ENCODE peak calls at places on chromosomes 1 and 21, in five cellular contexts. One of them, this sample, is unnamed.
A peak's percentile ranks its signal among the peaks of the same experiment; 100 is the strongest.

GRCh38 chr1:161986328-161986727 is 37.3 kb downstream of the OLFML2B start:
- DNase-seq in HCT116: no peak
- DNase-seq in IMR-90: no peak
- DNase-seq in body of pancreas: no peak
- DNase-seq in heart left ventricle: peak; percentile 49
- DNase-seq in this sample: no peak

GRCh38 chr1:10514490-10515235 is 39.9 kb downstream of the PEX14 start:
- DNase-seq in HCT116: peak; percentile 29
- DNase-seq in IMR-90: peak; percentile 61
- DNase-seq in body of pancreas: no peak
- DNase-seq in heart left ventricle: no peak
- DNase-seq in this sample: no peak

GRCh38 chr1:92762355-92762754 is 22.6 kb downstream of the EVI5 start:
- DNase-seq in HCT116: no peak
- DNase-seq in IMR-90: no peak
- DNase-seq in body of pancreas: no peak
- DNase-seq in heart left ventricle: no peak
- DNase-seq in this sample: no peak

GRCh38 chr21:37118187-37118826 is 45.3 kb downstream of the TTC3 start:
- DNase-seq in HCT116: no peak
- DNase-seq in IMR-90: no peak
- DNase-seq in body of pancreas: no peak
- DNase-seq in heart left ventricle: no peak
- DNase-seq in this sample: no peak

GRCh38 chr1:243849089-243850012 is 692 bp downstream of the AKT3 start:
- DNase-seq in HCT116: no peak
- DNase-seq in IMR-90: peak; percentile 71
- DNase-seq in body of pancreas: peak; percentile 32
- DNase-seq in heart left ventricle: peak; percentile 61
- DNase-seq in this sample: peak; percentile 81

GRCh38 chr1:233459968-233460367 is 132.4 kb downstream of the MAP3K21 start:
- DNase-seq in HCT116: no peak
- DNase-seq in IMR-90: no peak
- DNase-seq in body of pancreas: no peak
- DNase-seq in heart left ventricle: no peak
- DNase-seq in this sample: no peak

GRCh38 chr1:94955767-94956632 is 29.1 kb upstream of the CNN3 start:
- DNase-seq in HCT116: no peak
- DNase-seq in IMR-90: peak; percentile 28
- DNase-seq in body of pancreas: no peak
- DNase-seq in heart left ventricle: peak; percentile 70
- DNase-seq in this sample: peak; percentile 49

GRCh38 chr21:35565204-35565611 is 495.1 kb downstream of the SETD4 start:
- DNase-seq in HCT116: no peak
- DNase-seq in IMR-90: peak; percentile 95
- DNase-seq in body of pancreas: peak; percentile 23
- DNase-seq in heart left ventricle: peak; percentile 50
- DNase-seq in this sample: peak; percentile 24

GRCh38 chr1:3429320-3429719 is 25.1 kb upstream of the ARHGEF16 start:
- DNase-seq in HCT116: no peak
- DNase-seq in IMR-90: no peak
- DNase-seq in body of pancreas: no peak
- DNase-seq in heart left ventricle: no peak
- DNase-seq in this sample: no peak

GRCh38 chr1:5985250-5985649 is 7.0 kb downstream of the NPHP4 start:
- DNase-seq in HCT116: no peak
- DNase-seq in IMR-90: no peak
- DNase-seq in body of pancreas: no peak
- DNase-seq in heart left ventricle: peak; percentile 4
- DNase-seq in this sample: no peak

GRCh38 chr1:192580351-192580962 is 4.9 kb downstream of the RGS1 start:
- DNase-seq in HCT116: peak; percentile 42
- DNase-seq in IMR-90: peak; percentile 68
- DNase-seq in body of pancreas: peak; percentile 37
- DNase-seq in heart left ventricle: no peak
- DNase-seq in this sample: no peak

GRCh38 chr21:45292399-45293213 is 4.9 kb upstream of the POFUT2 start:
- DNase-seq in HCT116: peak; percentile 45
- DNase-seq in IMR-90: peak; percentile 86
- DNase-seq in body of pancreas: peak; percentile 88
- DNase-seq in heart left ventricle: peak; percentile 91
- DNase-seq in this sample: peak; percentile 88

GRCh38 chr1:92441316-92442311 is 45.1 kb downstream of the GFI1 start:
- DNase-seq in HCT116: no peak
- DNase-seq in IMR-90: no peak
- DNase-seq in body of pancreas: peak; percentile 80
- DNase-seq in heart left ventricle: no peak
- DNase-seq in this sample: peak; percentile 83

GRCh38 chr1:6651889-6652288 is 27.2 kb downstream of the THAP3 start:
- DNase-seq in HCT116: no peak
- DNase-seq in IMR-90: no peak
- DNase-seq in body of pancreas: no peak
- DNase-seq in heart left ventricle: no peak
- DNase-seq in this sample: no peak

GRCh38 chr1:16986596-16987361 is 6.4 kb upstream of the MFAP2 start:
- DNase-seq in HCT116: no peak
- DNase-seq in IMR-90: no peak
- DNase-seq in body of pancreas: no peak
- DNase-seq in heart left ventricle: no peak
- DNase-seq in this sample: no peak

GRCh38 chr1:232707142-232707541 is 77.2 kb upstream of the SIPA1L2 start:
- DNase-seq in HCT116: no peak
- DNase-seq in IMR-90: no peak
- DNase-seq in body of pancreas: peak; percentile 67
- DNase-seq in heart left ventricle: no peak
- DNase-seq in this sample: no peak

GRCh38 chr1:27070390-27071048 is 57.9 kb upstream of the TENT5B start:
- DNase-seq in HCT116: no peak
- DNase-seq in IMR-90: no peak
- DNase-seq in body of pancreas: peak; percentile 82
- DNase-seq in heart left ventricle: no peak
- DNase-seq in this sample: peak; percentile 28

GRCh38 chr1:45870500-45870899 is 67.1 kb downstream of the MAST2 start:
- DNase-seq in HCT116: no peak
- DNase-seq in IMR-90: no peak
- DNase-seq in body of pancreas: no peak
- DNase-seq in heart left ventricle: no peak
- DNase-seq in this sample: no peak

GRCh38 chr1:153921803-153922075 is 1.0 kb downstream of the GATAD2B start:
- DNase-seq in HCT116: no peak
- DNase-seq in IMR-90: no peak
- DNase-seq in body of pancreas: no peak
- DNase-seq in heart left ventricle: no peak
- DNase-seq in this sample: peak; percentile 33

GRCh38 chr1:182990413-182991144 is 32.6 kb upstream of the LAMC1 start:
- DNase-seq in HCT116: peak; percentile 35
- DNase-seq in IMR-90: peak; percentile 78
- DNase-seq in body of pancreas: no peak
- DNase-seq in heart left ventricle: no peak
- DNase-seq in this sample: no peak

GRCh38 chr1:172095831-172096230 is 254.5 kb downstream of the DNM3 start:
- DNase-seq in HCT116: no peak
- DNase-seq in IMR-90: no peak
- DNase-seq in body of pancreas: no peak
- DNase-seq in heart left ventricle: no peak
- DNase-seq in this sample: no peak

GRCh38 chr1:246450485-246451251 is 56.4 kb downstream of the SMYD3 start:
- DNase-seq in HCT116: peak; percentile 12
- DNase-seq in IMR-90: peak; percentile 35
- DNase-seq in body of pancreas: no peak
- DNase-seq in heart left ventricle: no peak
- DNase-seq in this sample: peak; percentile 50

GRCh38 chr1:26280333-26281042 is 602 bp downstream of the SH3BGRL3 start:
- DNase-seq in HCT116: no peak
- DNase-seq in IMR-90: peak; percentile 48
- DNase-seq in body of pancreas: no peak
- DNase-seq in heart left ventricle: peak; percentile 50
- DNase-seq in this sample: no peak

GRCh38 chr1:235867903-235868469 is 1.3 kb upstream of the LYST start:
- DNase-seq in HCT116: no peak
- DNase-seq in IMR-90: no peak
- DNase-seq in body of pancreas: no peak
- DNase-seq in heart left ventricle: no peak
- DNase-seq in this sample: no peak

GRCh38 chr1:192620096-192620495 is 15.9 kb upstream of the RGS13 start:
- DNase-seq in HCT116: no peak
- DNase-seq in IMR-90: no peak
- DNase-seq in body of pancreas: no peak
- DNase-seq in heart left ventricle: no peak
- DNase-seq in this sample: no peak

GRCh38 chr1:9352364-9353140 is 59.9 kb downstream of the SPSB1 start:
- DNase-seq in HCT116: no peak
- DNase-seq in IMR-90: no peak
- DNase-seq in body of pancreas: no peak
- DNase-seq in heart left ventricle: no peak
- DNase-seq in this sample: peak; percentile 25

GRCh38 chr1:151835596-151835995 is 4.0 kb upstream of the RORC start:
- DNase-seq in HCT116: no peak
- DNase-seq in IMR-90: no peak
- DNase-seq in body of pancreas: no peak
- DNase-seq in heart left ventricle: no peak
- DNase-seq in this sample: no peak
- H3K4me1 ChIP-seq in HCT116: peaks cover 11% of the 10 kb centered on the region
- H3K4me1 ChIP-seq in IMR-90: no peaks in the 10 kb centered on the region
- H3K4me1 ChIP-seq in body of pancreas: peaks cover 86% of the 10 kb centered on the region
- H3K4me1 ChIP-seq in heart left ventricle: no peaks in the 10 kb centered on the region
- H3K4me1 ChIP-seq in this sample: peaks cover 15% of the 10 kb centered on the region

GRCh38 chr1:180503274-180503862 is 991 bp upstream of the ACBD6 start:
- DNase-seq in HCT116: no peak
- DNase-seq in IMR-90: no peak
- DNase-seq in body of pancreas: no peak
- DNase-seq in heart left ventricle: no peak
- DNase-seq in this sample: peak; percentile 43

GRCh38 chr1:180500689-180501088 is 1.7 kb downstream of the ACBD6 start:
- DNase-seq in HCT116: no peak
- DNase-seq in IMR-90: no peak
- DNase-seq in body of pancreas: no peak
- DNase-seq in heart left ventricle: no peak
- DNase-seq in this sample: no peak

GRCh38 chr1:180501865-180502360 is 464 bp downstream of the ACBD6 start:
- DNase-seq in HCT116: no peak
- DNase-seq in IMR-90: no peak
- DNase-seq in body of pancreas: peak; percentile 57
- DNase-seq in heart left ventricle: no peak
- DNase-seq in this sample: no peak

GRCh38 chr1:180504186-180504585 is 1.8 kb upstream of the ACBD6 start:
- DNase-seq in HCT116: no peak
- DNase-seq in IMR-90: peak; percentile 76
- DNase-seq in body of pancreas: no peak
- DNase-seq in heart left ventricle: no peak
- DNase-seq in this sample: no peak

GRCh38 chr1:180502361-180503273 is at the start of gene ACBD6:
- DNase-seq in HCT116: peak; percentile 74
- DNase-seq in IMR-90: peak; percentile 83
- DNase-seq in body of pancreas: peak; percentile 82
- DNase-seq in heart left ventricle: peak; percentile 86
- DNase-seq in this sample: peak; percentile 90
- TF ChIP-seq POLR2A in HCT116: peak; percentile 65
- TF ChIP-seq POLR2A in IMR-90: peak; percentile 73
- TF ChIP-seq POLR2A in body of pancreas: peak; percentile 84
- TF ChIP-seq POLR2A in heart left ventricle: no peak
- TF ChIP-seq POLR2A in this sample: no peak

GRCh38 chr1:90725961-90726715 is 9.0 kb upstream of the BARHL2 start:
- DNase-seq in HCT116: no peak
- DNase-seq in IMR-90: peak; percentile 1
- DNase-seq in body of pancreas: no peak
- DNase-seq in heart left ventricle: no peak
- DNase-seq in this sample: no peak
- H3K4me3 ChIP-seq in HCT116: no peak overlapping the region
- H3K4me3 ChIP-seq in IMR-90: peak overlapping the region; percentile 15
- H3K4me3 ChIP-seq in body of pancreas: peak overlapping the region; percentile 9
- H3K4me3 ChIP-seq in heart left ventricle: peak overlapping the region; percentile 3
- H3K4me3 ChIP-seq in this sample: peak overlapping the region; percentile 46

GRCh38 chr1:109188200-109188599 is 25.5 kb upstream of the SARS1 start:
- DNase-seq in HCT116: no peak
- DNase-seq in IMR-90: no peak
- DNase-seq in body of pancreas: no peak
- DNase-seq in heart left ventricle: no peak
- DNase-seq in this sample: no peak
- H3K4me1 ChIP-seq in HCT116: peaks cover 7% of the 10 kb centered on the region
- H3K4me1 ChIP-seq in IMR-90: peaks cover 22% of the 10 kb centered on the region
- H3K4me1 ChIP-seq in body of pancreas: peaks cover 50% of the 10 kb centered on the region
- H3K4me1 ChIP-seq in heart left ventricle: no peaks in the 10 kb centered on the region
- H3K4me1 ChIP-seq in this sample: peaks cover 19% of the 10 kb centered on the region

DNA sequence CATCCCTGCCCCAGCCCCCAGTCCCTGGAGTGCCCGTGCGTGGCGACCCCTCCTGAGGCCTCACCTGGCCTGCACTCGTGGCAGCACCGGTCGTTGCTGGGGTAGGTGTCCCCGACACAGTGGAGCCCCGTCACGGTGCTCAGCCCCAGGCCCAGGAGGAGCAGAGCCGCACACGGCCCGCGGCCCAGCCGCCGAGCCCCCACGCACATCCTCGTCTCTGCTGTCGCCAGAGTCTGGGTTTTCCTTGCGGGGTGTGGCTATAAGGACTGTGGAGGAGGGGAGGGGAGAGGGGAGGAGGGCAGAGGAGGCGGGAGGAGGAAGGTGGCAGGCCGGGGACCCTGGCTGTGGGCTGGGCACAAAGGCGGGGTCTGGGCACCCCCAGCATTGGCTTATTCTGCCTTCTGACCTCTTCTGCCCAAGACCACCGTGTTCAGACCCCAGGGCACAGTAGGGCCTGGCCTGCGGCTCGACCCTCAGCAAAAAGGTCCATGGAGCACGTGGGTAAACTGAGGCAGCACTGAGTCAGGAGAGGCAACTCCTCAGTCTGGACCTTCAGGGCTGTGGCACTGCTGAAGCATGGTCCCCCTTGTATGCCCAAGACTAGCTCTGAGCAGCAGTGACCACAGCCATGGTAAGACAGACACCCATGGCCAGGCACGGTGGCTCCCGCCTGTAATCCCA is at the start of gene TNFRSF4:
- DNase-seq in HCT116: no peak
- DNase-seq in IMR-90: no peak
- DNase-seq in body of pancreas: no peak
- DNase-seq in heart left ventricle: peak; percentile 12
- DNase-seq in this sample: no peak
- TF ChIP-seq POLR2A in HCT116: no peak
- TF ChIP-seq POLR2A in IMR-90: no peak
- TF ChIP-seq POLR2A in body of pancreas: no peak
- TF ChIP-seq POLR2A in heart left ventricle: no peak
- TF ChIP-seq POLR2A in this sample: no peak